ENCODE peak calls at places on chromosomes 11 and 22, in seven cellular contexts. P is NCI-H1417, D is fibroblast of mammary gland, B is anterior cingulate cortex, U is GM06990, Y is AG08395, C is AG04449. R is an unnamed sample.

GRCh38 chr22:28955817-28956216 is 72.4 kb downstream of the ZNRF3 start:
- DNase-seq in B (no peak), D (peak; percentile 14), P (no peak), Y (no peak), C (no peak), U (peak; percentile 51), R (peak; percentile 34)

GRCh38 chr11:118054712-118055640 is 21.9 kb upstream of the TMPRSS4 start:
- DNase-seq in P (no peak), D (no peak), U (no peak), B (no peak), Y (no peak), C (no peak), R (no peak)

GRCh38 chr22:20084547-20085413 is 4.7 kb downstream of the DGCR8 start:
- DNase-seq in C (no peak), Y (no peak), B (no peak), U (no peak), D (peak; percentile 12), P (no peak), R (no peak)

GRCh38 chr11:107042748-107043147 is 24.5 kb upstream of the GUCY1A2 start:
- DNase-seq in D (no peak), Y (no peak), U (no peak), P (no peak), B (no peak), C (no peak), R (no peak)

GRCh38 chr11:103883856-103884255 is 152.6 kb upstream of the DDI1 start:
- DNase-seq in P (no peak), D (no peak), U (no peak), C (no peak), Y (no peak), B (no peak), R (no peak)

GRCh38 chr11:84673753-84674152 is 953.4 kb downstream of the DLG2 start:
- DNase-seq in Y (peak; percentile 11), D (peak; percentile 39), B (no peak), C (no peak), U (no peak), P (no peak), R (no peak)

GRCh38 chr22:31960767-31961166 is 16.4 kb downstream of the YWHAH start:
- DNase-seq in D (no peak), B (no peak), U (no peak), Y (no peak), C (no peak), P (no peak), R (no peak)

GRCh38 chr22:36738416-36739020 is 35.0 kb upstream of the CACNG2 start:
- DNase-seq in P (no peak), C (no peak), U (no peak), D (no peak), Y (no peak), B (no peak), R (no peak)

GRCh38 chr11:13110145-13110544 is 101.0 kb downstream of the RASSF10 start:
- DNase-seq in U (no peak), D (no peak), P (no peak), Y (no peak), B (no peak), C (no peak), R (no peak)

GRCh38 chr22:48188211-48188845 is 1425.9 kb downstream of the TBC1D22A start:
- DNase-seq in Y (peak; percentile 6), P (no peak), U (no peak), D (no peak), B (no peak), C (no peak), R (no peak)

R was measured in GM20000.